ENCODE peak calls at places on chromosomes 6 and 20, in eight cellular contexts. Y is stomach; J is cardiac muscle cell; Z is fibroblast of lung; S is CD8-positive, alpha-beta memory T cell; Q is right atrium auricular region; G is IMR-90; O is astrocyte. A is an unnamed sample.

GRCh38 chr6:120648713-120649112 is 685.6 kb downstream of the TBC1D32 start:
- DNase-seq in Q (no peak), J (no peak), Y (no peak), O (no peak), G (no peak), S (no peak), Z (no peak), A (no peak)

GRCh38 chr20:58184063-58184462 is 44.4 kb downstream of the ANKRD60 start:
- DNase-seq in G (no peak), Q (no peak), O (no peak), Y (no peak), J (no peak), S (no peak), Z (no peak), A (no peak)

GRCh38 chr20:48286571-48287551 is 501.6 kb upstream of the SULF2 start:
- DNase-seq in Y (no peak), O (no peak), J (no peak), S (no peak), Z (no peak), Q (no peak), G (no peak), A (no peak)

GRCh38 chr20:47358052-47358671 is 1.7 kb upstream of the ZMYND8 start:
- DNase-seq in Z (no peak), G (no peak), Q (no peak), S (no peak), J (no peak), O (no peak), Y (no peak), A (no peak)

GRCh38 chr20:57229490-57229889 is 37.0 kb downstream of the BMP7 start:
- DNase-seq in Q (no peak), Z (no peak), Y (no peak), O (no peak), G (no peak), S (no peak), J (no peak), A (no peak)

GRCh38 chr6:34476462-34476861 is 10.6 kb downstream of the PACSIN1 start:
- DNase-seq in S (no peak), Y (no peak), O (no peak), Z (no peak), J (no peak), G (no peak), Q (no peak), A (no peak)

GRCh38 chr6:160163912-160164311 is 42.3 kb downstream of the SLC22A1 start:
- DNase-seq in Y (no peak), J (no peak), G (no peak), Q (no peak), Z (no peak), S (no peak), O (no peak), A (no peak)

GRCh38 chr6:124054034-124054433 is 250.4 kb downstream of the NKAIN2 start:
- DNase-seq in Q (no peak), G (no peak), J (no peak), Y (no peak), Z (no peak), O (no peak), S (no peak), A (no peak)

GRCh38 chr6:25175656-25176055 is 103.5 kb upstream of the CARMIL1 start:
- DNase-seq in J (no peak), Z (no peak), S (no peak), O (no peak), Q (no peak), Y (no peak), G (no peak), A (no peak)

GRCh38 chr20:63707558-63708300 is at the start of the genes ARFRP1 and ZGPAT:
- DNase-seq in Y (peak; percentile 91), O (peak; percentile 55), J (peak; percentile 95), S (peak; percentile 87), G (peak; percentile 67), Z (peak; percentile 79), Q (peak; percentile 85), A (peak; percentile 93)

GRCh38 chr20:63712191-63712590 is 4.4 kb downstream of the ZGPAT start:
- DNase-seq in O (no peak), J (no peak), G (no peak), S (no peak), Y (no peak), Q (no peak), Z (no peak), A (no peak)

GRCh38 chr20:63709149-63709527 is 1.3 kb downstream of the ZGPAT start:
- DNase-seq in Y (no peak), G (no peak), O (no peak), S (no peak), Z (no peak), Q (no peak), J (no peak), A (peak; percentile 59)

GRCh38 chr20:63708301-63709148 is 686 bp downstream of the ZGPAT start:
- DNase-seq in J (no peak), S (no peak), G (no peak), Y (no peak), Q (no peak), O (no peak), Z (no peak), A (peak; percentile 66)

DNA sequence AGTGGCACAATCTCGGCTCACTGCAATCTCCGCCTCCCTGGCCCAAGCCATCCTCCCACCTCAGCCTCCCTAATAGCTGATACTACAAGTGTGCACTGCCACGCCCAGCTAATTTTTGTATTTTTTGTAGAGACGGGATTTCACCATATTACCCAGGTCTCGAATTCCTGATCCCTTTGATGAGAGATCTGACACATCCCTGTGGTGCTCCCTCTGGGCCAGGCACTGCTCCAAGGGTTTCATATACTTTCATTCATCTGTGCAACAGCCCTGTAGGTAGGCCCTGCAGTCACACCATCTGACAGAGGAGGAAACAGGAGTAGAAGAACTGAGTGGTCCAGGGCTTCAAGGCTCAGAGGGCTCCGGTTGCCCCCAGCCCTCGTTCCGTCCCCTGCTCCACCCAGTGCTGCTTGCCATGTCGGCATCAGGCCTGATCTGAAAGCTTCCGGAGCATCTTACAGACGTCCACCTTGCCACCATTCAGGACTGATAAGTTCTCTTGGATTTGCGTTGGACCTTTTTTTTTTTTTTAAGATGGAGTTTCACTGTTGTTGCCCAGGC is 3.3 kb downstream of the ZGPAT start:
- DNase-seq in Q (no peak), J (no peak), O (no peak), Z (no peak), G (no peak), Y (no peak), S (no peak), A (no peak)
- H3K4me1 ChIP-seq in Q (no peaks in the 10 kb centered on the region), J (peaks cover 12% of the 10 kb centered on the region), O (peaks cover 15% of the 10 kb centered on the region), Z (peaks cover 8% of the 10 kb centered on the region), G (peaks cover 10% of the 10 kb centered on the region), Y (peaks cover 43% of the 10 kb centered on the region), S (peaks cover 33% of the 10 kb centered on the region), A (no peaks in the 10 kb centered on the region)

DNA sequence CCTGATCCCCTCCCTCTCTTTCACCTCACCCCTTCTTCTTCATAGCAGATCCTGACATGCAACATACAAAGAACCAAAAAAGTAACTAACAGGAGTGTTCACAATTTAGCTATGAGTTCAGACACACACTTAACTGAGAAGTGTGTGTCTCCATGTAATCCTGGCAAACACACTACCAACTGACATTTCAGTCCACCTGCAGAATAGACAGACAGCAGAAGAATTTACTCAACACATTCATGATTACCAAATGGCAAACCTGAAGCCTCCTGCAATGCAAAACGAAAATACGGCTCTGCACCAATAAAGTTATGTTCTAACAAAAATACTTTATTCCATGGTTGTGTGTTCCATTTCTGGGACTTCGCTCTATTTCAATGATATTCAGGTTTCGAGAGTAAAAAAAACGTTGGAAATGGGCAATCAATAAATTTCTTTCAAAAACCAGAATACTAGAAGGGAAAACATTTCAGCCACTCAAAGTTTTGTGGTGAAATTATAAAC is 2.6 kb downstream of the BACH2 start:
- DNase-seq in O (no peak), J (no peak), G (no peak), S (peak; percentile 20), Q (no peak), Y (no peak), Z (no peak), A (no peak)
- H3K27me3 ChIP-seq in O (peaks cover 5% of the 10 kb centered on the region), J (peaks cover 21% of the 10 kb centered on the region), G (peaks cover 13% of the 10 kb centered on the region), S (no peaks in the 10 kb centered on the region), Q (no peaks in the 10 kb centered on the region), Y (no peaks in the 10 kb centered on the region), Z (no peaks in the 10 kb centered on the region), A (no peaks in the 10 kb centered on the region)

GRCh38 chr6:1324926-1325325 is 13.0 kb downstream of the FOXQ1 start:
- DNase-seq in O (no peak), Y (no peak), J (no peak), S (no peak), G (no peak), Z (peak; percentile 92), Q (no peak), A (no peak)

GRCh38 chr6:1321715-1322114 is 9.8 kb downstream of the FOXQ1 start:
- DNase-seq in Y (no peak), O (no peak), G (peak; percentile 66), S (no peak), J (no peak), Z (peak; percentile 95), Q (no peak), A (no peak)

GRCh38 chr6:1322725-1323219 is 10.9 kb downstream of the FOXQ1 start:
- DNase-seq in G (peak; percentile 44), O (no peak), Y (no peak), S (no peak), J (no peak), Q (no peak), Z (peak; percentile 89), A (no peak)

GRCh38 chr6:1325471-1326309 is 13.8 kb downstream of the FOXQ1 start:
- DNase-seq in O (peak; percentile 94), Z (peak; percentile 98), G (peak; percentile 93), S (no peak), Q (peak; percentile 73), Y (peak; percentile 66), J (no peak), A (no peak)

DNA sequence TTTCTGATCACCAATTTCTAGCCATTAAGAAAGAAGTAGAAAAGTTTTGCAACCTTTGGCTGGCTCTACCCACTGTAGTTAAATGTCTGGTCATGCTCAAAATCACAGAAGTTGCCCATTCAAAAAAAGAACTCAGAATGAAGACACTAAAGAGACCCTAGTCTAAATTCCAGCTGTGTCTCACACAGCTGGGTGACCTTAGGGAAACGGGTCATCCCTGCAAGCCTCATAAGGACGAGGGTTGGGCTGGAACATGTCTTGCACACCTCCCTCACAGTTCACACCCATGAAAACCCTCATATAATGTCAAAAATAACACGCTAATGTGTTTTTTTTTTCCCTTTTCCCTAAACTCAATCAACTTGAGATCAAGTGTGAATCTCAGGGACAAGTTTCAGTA is 10.3 kb downstream of the FOXQ1 start:
- DNase-seq in Y (no peak), Q (no peak), G (no peak), Z (no peak), O (no peak), S (no peak), J (no peak), A (no peak)
- H3K4me1 ChIP-seq in Y (peaks cover 33% of the 10 kb centered on the region), Q (no peaks in the 10 kb centered on the region), G (peaks cover 26% of the 10 kb centered on the region), Z (peaks cover 35% of the 10 kb centered on the region), O (peaks cover 13% of the 10 kb centered on the region), S (no peaks in the 10 kb centered on the region), J (no peaks in the 10 kb centered on the region), A (no peaks in the 10 kb centered on the region)

DNA sequence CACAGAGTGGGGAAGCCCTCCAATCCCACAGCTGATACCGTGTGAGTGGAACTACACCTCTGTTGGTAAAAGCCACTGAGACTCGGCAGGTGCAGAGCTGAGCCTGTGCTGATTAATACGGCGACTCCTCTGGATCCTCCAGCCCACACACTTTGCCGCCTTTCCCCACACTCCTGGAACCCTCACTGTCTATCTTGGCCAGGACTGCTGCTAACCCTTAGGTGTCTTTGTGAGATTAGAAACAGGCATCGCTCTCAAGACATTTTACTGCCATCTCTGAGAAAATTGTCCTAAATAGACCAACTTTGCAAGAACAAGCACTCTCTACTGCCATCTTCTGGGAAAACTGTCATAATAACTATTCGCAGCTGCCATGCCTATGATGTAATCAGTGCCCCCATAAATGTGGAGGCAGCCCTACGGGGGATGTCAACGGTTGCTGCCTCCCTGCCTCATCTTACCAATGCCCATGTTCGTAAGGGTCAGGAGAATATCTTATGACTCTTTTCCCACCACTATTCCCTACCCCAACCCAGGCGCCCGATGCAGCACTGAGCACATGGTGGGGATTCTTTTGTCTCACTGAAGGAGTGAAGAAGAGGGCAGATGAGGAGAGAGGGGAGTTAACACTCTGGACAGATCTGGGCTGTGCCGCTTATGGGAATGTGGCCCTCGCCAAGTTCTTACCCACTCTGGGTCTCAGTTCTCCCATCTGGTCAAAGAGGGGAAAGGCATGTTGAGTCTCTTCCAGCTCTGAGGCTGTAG is 26.1 kb upstream of the KCNB1 start:
- DNase-seq in Q (no peak), O (peak; percentile 24), Z (peak; percentile 55), S (peak; percentile 15), Y (no peak), G (peak; percentile 45), J (peak; percentile 60), A (no peak)
- H3K27me3 ChIP-seq in Q (no peaks in the 10 kb centered on the region), O (peaks cover 18% of the 10 kb centered on the region), Z (peaks cover 11% of the 10 kb centered on the region), S (peaks cover 10% of the 10 kb centered on the region), Y (no peaks in the 10 kb centered on the region), G (peaks cover 8% of the 10 kb centered on the region), J (no peaks in the 10 kb centered on the region), A (no peaks in the 10 kb centered on the region)